ENCODE peak calls at places on chromosomes 5 and 9, in five cellular contexts. E, M, Z, J and S are unnamed samples.

GRCh38 chr5:2801602-2802525 is 50.4 kb upstream of the IRX2 start:
- DNase-seq in M (no peak), E (no peak), J (no peak), Z (no peak), S (no peak)

GRCh38 chr9:34163439-34163838 is 15.4 kb upstream of the UBAP1 start:
- DNase-seq in Z (no peak), J (peak), M (peak), E (no peak), S (no peak)

GRCh38 chr5:63959177-63959982 is 2.9 kb downstream of the HTR1A start:
- DNase-seq in Z (no peak), M (no peak), J (no peak), E (peak), S (peak)

GRCh38 chr5:180090098-180090768 is 18.7 kb upstream of the RNF130 start:
- DNase-seq in J (peak), Z (peak), E (peak), M (peak), S (peak)

GRCh38 chr9:117164512-117164911 is 250.3 kb downstream of the ASTN2 start:
- DNase-seq in M (no peak), Z (no peak), E (no peak), J (no peak), S (no peak)

GRCh38 chr5:4831325-4831724 is 308.8 kb upstream of the ADAMTS16 start:
- DNase-seq in Z (no peak), J (no peak), E (no peak), M (no peak), S (no peak)

GRCh38 chr5:76426391-76426802 is 23.3 kb downstream of the IQGAP2 start:
- DNase-seq in Z (no peak), M (peak), E (no peak), J (no peak), S (no peak)

GRCh38 chr5:37071901-37072581 is 177.1 kb downstream of the CPLANE1 start:
- DNase-seq in Z (peak), M (peak), J (peak), E (no peak), S (no peak)

GRCh38 chr9:134517069-134517680 is 124.4 kb upstream of the COL5A1 start:
- DNase-seq in J (no peak), Z (no peak), E (no peak), M (no peak), S (no peak)

GRCh38 chr5:90264930-90265857 is 144.4 kb downstream of the CETN3 start:
- DNase-seq in M (peak), Z (peak), E (peak), J (peak), S (peak)

GRCh38 chr9:2688636-2689035 is 28.7 kb upstream of the KCNV2 start:
- DNase-seq in J (no peak), E (no peak), Z (no peak), M (no peak), S (no peak)

GRCh38 chr9:76676857-76677256 is 87.4 kb upstream of the PCA3 start:
- DNase-seq in J (no peak), M (no peak), Z (no peak), E (no peak), S (no peak)

GRCh38 chr5:116343961-116344360 is 230.7 kb downstream of the SEMA6A start:
- DNase-seq in Z (no peak), E (no peak), M (no peak), J (no peak), S (no peak)

GRCh38 chr5:146334074-146334533 is 4.5 kb upstream of the POU4F3 start:
- DNase-seq in Z (no peak), E (no peak), J (no peak), M (no peak), S (no peak)

GRCh38 chr9:133089271-133089671 is 27.5 kb downstream of the CEL start:
- DNase-seq in E (no peak), J (no peak), Z (no peak), M (no peak), S (no peak)

GRCh38 chr5:143679777-143680176 is 132.2 kb upstream of the HMHB1 start:
- DNase-seq in Z (no peak), M (peak), E (no peak), J (peak), S (no peak)

GRCh38 chr5:159061186-159061796 is 38.4 kb downstream of the EBF1 start:
- DNase-seq in M (peak), E (no peak), Z (no peak), J (peak), S (peak)

GRCh38 chr5:77859306-77859705 is 83.2 kb upstream of the TBCA start:
- DNase-seq in Z (no peak), E (no peak), M (no peak), J (peak), S (no peak)

GRCh38 chr5:150394103-150394502 is 18.6 kb downstream of the CD74 start:
- DNase-seq in E (no peak), M (peak), Z (peak), J (peak), S (no peak)

GRCh38 chr5:111772456-111772855 is 15.5 kb upstream of the NREP start:
- DNase-seq in J (peak), M (no peak), Z (no peak), E (no peak), S (no peak)

GRCh38 chr9:92489209-92489608 is 6.9 kb upstream of the ASPN start:
- DNase-seq in Z (no peak), E (no peak), J (peak), M (peak), S (no peak)

GRCh38 chr9:126471084-126471611 is 142.6 kb upstream of the LMX1B start:
- DNase-seq in M (peak), E (peak), Z (no peak), J (peak), S (peak)
- H3K4me3 ChIP-seq in M (no peak), E (no peak), Z (no peak), J (no peak), S (no peak)

GRCh38 chr9:135987838-135988404 is 26.7 kb upstream of the UBAC1 start:
- DNase-seq in M (no peak), E (no peak), Z (no peak), J (no peak), S (no peak)
- H3K4me3 ChIP-seq in M (no peak), E (no peak), Z (no peak), J (no peak), S (no peak)

GRCh38 chr5:128966375-128966774 is 1.1 kb downstream of the SLC27A6 start:
- DNase-seq in J (no peak), M (no peak), E (no peak), Z (no peak), S (peak)
- H3K4me3 ChIP-seq in J (no peak), M (no peak), E (no peak), Z (no peak), S (no peak)

DNA sequence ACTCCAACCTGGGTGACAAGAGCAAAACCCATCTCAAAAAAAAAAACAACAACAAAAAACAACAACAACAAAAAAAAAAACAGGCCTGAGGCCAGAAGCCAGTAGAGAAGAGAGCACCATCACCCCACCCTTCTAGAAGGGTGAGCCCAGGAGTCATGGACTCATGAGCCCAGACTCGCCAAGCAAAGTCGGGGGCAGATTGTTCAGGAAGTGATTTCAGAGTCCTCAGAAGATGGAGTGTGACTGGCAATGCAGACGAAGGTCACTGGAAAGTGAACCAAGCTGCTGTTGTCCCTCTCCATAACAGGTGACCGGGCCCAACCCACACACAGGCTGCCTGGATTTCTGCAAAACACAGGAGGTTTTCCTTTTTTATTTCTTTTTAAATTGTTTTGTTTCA is 9.0 kb upstream of the WDR38 start:
- DNase-seq in Z (no peak), J (no peak), E (no peak), M (no peak), S (peak)
- H3K4me3 ChIP-seq in Z (no peak), J (no peak), E (no peak), M (no peak), S (no peak)